ENCODE peak calls at places on chromosomes 5 and 9, in five cellular contexts. I, P, J, M and N are unnamed samples.
A peak's percentile ranks its signal among the peaks of the same experiment; 100 is the strongest.

GRCh38 chr5:39025456-39025855 is 48.7 kb downstream of the RICTOR start:
- DNase-seq in I (no peak), P (no peak), J (no peak), M (no peak), N (no peak)

GRCh38 chr9:107638922-107639321 is 149.4 kb upstream of the KLF4 start:
- DNase-seq in I (peak; percentile 72), P (peak; percentile 65), J (no peak), M (peak; percentile 12), N (peak; percentile 78)

GRCh38 chr5:32100230-32100629 is 73.9 kb downstream of the GOLPH3 start:
- DNase-seq in I (peak; percentile 40), P (no peak), J (no peak), M (peak; percentile 18), N (peak; percentile 9)

GRCh38 chr5:180209137-180209581 is at the start of gene RASGEF1C:
- DNase-seq in I (peak; percentile 51), P (peak; percentile 93), J (peak; percentile 88), M (peak; percentile 89), N (peak; percentile 89)

GRCh38 chr9:131318211-131318610 is 28.7 kb downstream of the PLPP7 start:
- DNase-seq in I (no peak), P (no peak), J (no peak), M (no peak), N (no peak)

GRCh38 chr9:3787628-3788027 is 261.8 kb upstream of the RFX3 start:
- DNase-seq in I (no peak), P (no peak), J (no peak), M (no peak), N (no peak)

GRCh38 chr9:708182-708555 is 133.3 kb upstream of the DMRT1 start:
- DNase-seq in I (no peak), P (peak; percentile 41), J (no peak), M (no peak), N (peak; percentile 40)

GRCh38 chr9:128882677-128883590 is 1.0 kb downstream of the LRRC8A start:
- DNase-seq in I (no peak), P (peak; percentile 51), J (no peak), M (peak; percentile 50), N (peak; percentile 37)

GRCh38 chr5:9720361-9720760 is 90.2 kb upstream of the TAS2R1 start:
- DNase-seq in I (no peak), P (no peak), J (no peak), M (no peak), N (no peak)

GRCh38 chr9:126506361-126507317 is 107.1 kb upstream of the LMX1B start:
- DNase-seq in I (no peak), P (no peak), J (no peak), M (no peak), N (no peak)

GRCh38 chr5:140321796-140322195 is 18.9 kb upstream of the PFDN1 start:
- DNase-seq in I (peak; percentile 21), P (no peak), J (no peak), M (no peak), N (no peak)

GRCh38 chr9:114186091-114186792 is 30.9 kb downstream of the COL27A1 start:
- DNase-seq in I (no peak), P (no peak), J (no peak), M (no peak), N (no peak)